ENCODE peak calls at places on chromosomes 7 and 10, in four cellular contexts. Z is GM12878, M is HepG2, G is H1. H is an unnamed sample.

GRCh38 chr7:77367976-77368375 is 48.2 kb downstream of the GSAP start:
- DNase-seq in Z (no peak), M (no peak), G (no peak), H (no peak)

GRCh38 chr7:7261863-7262262 is 79.5 kb downstream of the C1GALT1 start:
- DNase-seq in Z (no peak), M (no peak), G (no peak), H (no peak)

GRCh38 chr7:5692845-5693278 is 88.6 kb downstream of the RNF216 start:
- DNase-seq in Z (no peak), M (no peak), G (no peak), H (no peak)

GRCh38 chr10:70753841-70754621 is 31.1 kb downstream of the TBATA start:
- DNase-seq in Z (no peak), M (no peak), G (no peak), H (no peak)

GRCh38 chr7:92740713-92741126 is 95.7 kb downstream of the CDK6 start:
- DNase-seq in Z (no peak), M (no peak), G (peak; percentile 39), H (no peak)

GRCh38 chr10:110044681-110045080 is 36.9 kb downstream of the ADD3 start:
- DNase-seq in Z (no peak), M (no peak), G (no peak), H (no peak)

GRCh38 chr10:99682752-99683151 is 23.4 kb downstream of the ENTPD7 start:
- DNase-seq in Z (no peak), M (no peak), G (no peak), H (no peak)

GRCh38 chr7:152492952-152493351 is 57.1 kb upstream of the KMT2C start:
- DNase-seq in Z (no peak), M (no peak), G (no peak), H (no peak)

GRCh38 chr7:134458341-134458805 is 527 bp downstream of the AKR1B1 start:
- DNase-seq in Z (peak; percentile 9), M (peak; percentile 49), G (no peak), H (peak; percentile 38)

GRCh38 chr7:7932553-7932952 is 36.0 kb upstream of the GLCCI1 start:
- DNase-seq in Z (no peak), M (no peak), G (no peak), H (no peak)

GRCh38 chr7:158847451-158847866 is 8.9 kb upstream of the DYNC2I1 start:
- DNase-seq in Z (no peak), M (no peak), G (no peak), H (no peak)
- H3K4me3 ChIP-seq in Z (no peak overlapping the region), M (no peak overlapping the region), G (no peak overlapping the region), H (no peak overlapping the region)

GRCh38 chr7:36810032-36810431 is 85.7 kb upstream of the AOAH start:
- DNase-seq in Z (no peak), M (no peak), G (no peak), H (no peak)

GRCh38 chr7:36809510-36809909 is 85.2 kb upstream of the AOAH start:
- DNase-seq in Z (no peak), M (no peak), G (no peak), H (no peak)

GRCh38 chr7:36810476-36810875 is 86.2 kb upstream of the AOAH start:
- DNase-seq in Z (no peak), M (no peak), G (no peak), H (no peak)

GRCh38 chr7:36809064-36809463 is 84.8 kb upstream of the AOAH start:
- DNase-seq in Z (no peak), M (no peak), G (no peak), H (no peak)

DNA sequence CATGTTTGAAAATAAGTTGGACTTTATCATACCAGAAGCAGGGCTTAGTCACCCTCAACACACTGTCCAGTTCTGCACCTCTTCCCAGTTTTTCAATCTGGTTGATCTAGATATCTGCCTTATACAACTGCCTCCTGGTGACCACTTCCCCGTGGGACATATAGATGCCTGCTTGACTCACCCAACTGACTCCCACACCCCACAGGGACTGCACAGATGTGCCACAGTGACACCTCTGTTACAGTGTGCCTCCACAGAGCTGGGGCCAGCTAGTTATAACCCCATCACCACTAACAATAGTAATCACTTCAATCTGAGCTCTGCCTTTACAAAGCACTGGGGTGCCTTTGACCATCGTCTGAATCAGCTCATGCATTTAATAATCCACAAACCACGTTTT is 82.6 kb upstream of the AOAH start:
- DNase-seq in Z (no peak), M (no peak), G (no peak), H (no peak)
- TF ChIP-seq ZNF274 in Z (no peak), M (no peak), G (no peak), H (no peak)

GRCh38 chr7:13946181-13946580 is 43.3 kb downstream of the ETV1 start:
- DNase-seq in Z (no peak), M (no peak), G (no peak), H (no peak)

GRCh38 chr7:13947535-13947934 is 41.9 kb downstream of the ETV1 start:
- DNase-seq in Z (no peak), M (no peak), G (no peak), H (no peak)

GRCh38 chr7:13949939-13950338 is 39.5 kb downstream of the ETV1 start:
- DNase-seq in Z (no peak), M (no peak), G (no peak), H (no peak)

GRCh38 chr7:13948019-13948781 is 41.3 kb downstream of the ETV1 start:
- DNase-seq in Z (no peak), M (no peak), G (no peak), H (no peak)

GRCh38 chr7:13949450-13949849 is 40.0 kb downstream of the ETV1 start:
- DNase-seq in Z (no peak), M (no peak), G (no peak), H (no peak)
- TF ChIP-seq SUZ12 in Z (no peak), M (no peak), G (no peak), H (no peak)

DNA sequence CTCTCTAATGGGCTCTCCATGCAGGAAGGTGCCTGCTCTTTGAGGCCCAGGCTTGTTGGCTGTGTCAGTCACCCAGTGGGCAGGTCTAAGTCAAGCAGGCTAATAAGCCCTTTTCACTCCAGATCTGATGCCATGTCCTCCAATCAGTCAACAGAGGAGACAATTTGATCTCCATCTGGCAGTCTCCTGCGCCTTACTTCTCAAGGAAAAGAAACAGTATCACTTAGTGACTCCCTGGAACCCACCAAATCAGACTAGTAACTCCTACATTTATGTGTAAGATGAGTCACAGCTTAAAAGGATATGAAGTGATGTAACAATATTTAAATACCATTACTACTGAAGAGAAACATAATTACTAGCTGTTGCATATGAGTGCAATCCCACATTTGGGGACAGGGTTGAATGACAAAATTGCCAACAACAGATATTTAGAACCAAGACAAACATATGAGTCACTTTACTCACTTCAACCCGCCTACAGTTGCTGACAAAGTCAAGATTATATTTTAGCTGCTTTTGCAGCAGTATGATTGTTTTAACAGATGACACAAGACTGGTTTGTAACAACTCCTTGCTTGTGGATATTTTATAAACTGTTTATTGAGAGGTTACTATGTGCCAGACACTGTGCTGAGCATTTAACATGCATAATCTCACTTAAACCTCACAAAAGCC is 72.1 kb downstream of the USP6NL start:
- DNase-seq in Z (no peak), M (peak; percentile 30), G (no peak), H (no peak)
- H3K4me3 ChIP-seq in Z (no peak overlapping the region), M (no peak overlapping the region), G (no peak overlapping the region), H (no peak overlapping the region)